ENCODE peak calls at places on chromosomes 7 and 10, in six cellular contexts. X is endothelial cell of umbilical vein, V is HepG2, E is K562, S is A549, Q is H1. M is an unnamed sample.

GRCh38 chr10:43254199-43254730 is 12.6 kb downstream of the RASGEF1A start:
- DNase-seq in X (no peak), V (no peak), E (no peak), S (no peak), Q (no peak), M (no peak)

GRCh38 chr7:104956753-104957450 is 57.1 kb upstream of the KMT2E start:
- DNase-seq in X (no peak), V (no peak), E (no peak), S (no peak), Q (no peak), M (no peak)

GRCh38 chr7:71775648-71776047 is 636.5 kb downstream of the CALN1 start:
- DNase-seq in X (no peak), V (no peak), E (no peak), S (no peak), Q (no peak), M (no peak)

GRCh38 chr7:27159278-27160146 is 3.0 kb upstream of the HOXA7 start:
- DNase-seq in X (peak), V (no peak), E (no peak), S (no peak), Q (no peak), M (no peak)

GRCh38 chr7:1220958-1221745 is 11.5 kb upstream of the UNCX start:
- DNase-seq in X (no peak), V (no peak), E (no peak), S (no peak), Q (no peak), M (no peak)

GRCh38 chr7:16028103-16028502 is 341.6 kb upstream of the MEOX2 start:
- DNase-seq in X (peak), V (no peak), E (no peak), S (no peak), Q (no peak), M (no peak)

GRCh38 chr10:101845903-101846302 is 2.3 kb upstream of the KCNIP2 start:
- DNase-seq in X (no peak), V (no peak), E (no peak), S (no peak), Q (no peak), M (no peak)

GRCh38 chr10:110456046-110456445 is 41.7 kb upstream of the DUSP5 start:
- DNase-seq in X (peak), V (no peak), E (no peak), S (peak), Q (no peak), M (no peak)

GRCh38 chr10:93576888-93577287 is 10.4 kb downstream of the FFAR4 start:
- DNase-seq in X (no peak), V (no peak), E (no peak), S (no peak), Q (no peak), M (no peak)

GRCh38 chr10:34290412-34291082 is 524.5 kb downstream of the PARD3 start:
- DNase-seq in X (peak), V (peak), E (no peak), S (no peak), Q (no peak), M (no peak)

GRCh38 chr10:133062085-133062484 is 25.6 kb upstream of the ADGRA1 start:
- DNase-seq in X (no peak), V (no peak), E (no peak), S (no peak), Q (no peak), M (no peak)

GRCh38 chr7:83394776-83395175 is 232.1 kb upstream of the PCLO start:
- DNase-seq in X (no peak), V (no peak), E (no peak), S (no peak), Q (no peak), M (no peak)

GRCh38 chr10:119776536-119776935 is 50.7 kb downstream of the INPP5F start:
- DNase-seq in X (no peak), V (peak), E (no peak), S (no peak), Q (no peak), M (no peak)

GRCh38 chr10:131453772-131454634 is 142.5 kb upstream of the TCERG1L start:
- DNase-seq in X (no peak), V (peak), E (peak), S (peak), Q (peak), M (peak)

GRCh38 chr10:90742189-90742588 is 115.7 kb downstream of the HTR7 start:
- DNase-seq in X (peak), V (no peak), E (no peak), S (no peak), Q (no peak), M (no peak)

GRCh38 chr7:156497776-156498509 is 142.6 kb upstream of the RNF32 start:
- DNase-seq in X (no peak), V (no peak), E (no peak), S (no peak), Q (no peak), M (no peak)

GRCh38 chr7:34488766-34489165 is 169.3 kb upstream of the NPSR1 start:
- DNase-seq in X (no peak), V (no peak), E (no peak), S (no peak), Q (no peak), M (no peak)

GRCh38 chr7:30074422-30075030 is 46.3 kb downstream of the PLEKHA8 start:
- DNase-seq in X (peak), V (peak), E (peak), S (peak), Q (no peak), M (no peak)

DNA sequence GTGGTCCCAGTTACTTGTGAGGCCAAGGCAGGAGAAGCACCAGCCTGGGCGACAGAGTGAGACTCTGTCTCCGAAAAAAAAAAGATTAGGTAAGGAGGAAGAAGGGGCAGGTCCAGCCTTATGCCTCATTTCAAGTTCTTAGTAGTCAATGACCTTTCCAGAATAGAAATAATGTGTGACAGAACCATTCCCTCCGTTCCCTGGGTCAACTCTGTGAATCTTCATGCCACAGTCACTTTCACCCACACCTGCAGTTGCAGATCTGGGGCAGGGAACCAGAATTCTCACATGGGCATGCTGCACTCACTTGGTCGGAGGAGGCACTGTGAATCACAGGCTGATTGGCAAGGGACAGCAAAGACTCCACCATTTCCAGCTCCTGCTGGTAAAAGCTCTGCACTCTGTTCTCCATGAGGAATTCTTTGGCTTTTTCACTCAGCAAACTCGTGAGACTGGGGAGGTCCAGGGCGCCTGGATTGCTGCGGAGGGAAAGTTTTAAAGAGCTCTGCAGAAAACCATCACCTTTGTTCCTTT is 20.7 kb downstream of the STN1 start:
- DNase-seq in X (no peak), V (no peak), E (no peak), S (no peak), Q (no peak), M (no peak)
- TF ChIP-seq JUN in X (no peak), V (no peak), E (no peak), S (no peak), Q (no peak), M (no peak)

GRCh38 chr7:119175916-119176627 is 951.6 kb downstream of the ANKRD7 start:
- DNase-seq in X (peak), V (peak), E (peak), S (peak), Q (peak), M (peak)
- TF ChIP-seq JUN in X (no peak), V (no peak), E (no peak), S (no peak), Q (no peak), M (no peak)

GRCh38 chr10:74320717-74321116 is 169.7 kb downstream of the ADK start:
- DNase-seq in X (no peak), V (no peak), E (no peak), S (no peak), Q (no peak), M (no peak)

GRCh38 chr10:74320026-74320425 is 169.0 kb downstream of the ADK start:
- DNase-seq in X (no peak), V (no peak), E (no peak), S (no peak), Q (no peak), M (no peak)

GRCh38 chr10:74322565-74322964 is 171.5 kb downstream of the ADK start:
- DNase-seq in X (no peak), V (no peak), E (no peak), S (no peak), Q (no peak), M (no peak)

GRCh38 chr10:74322141-74322540 is 171.1 kb downstream of the ADK start:
- DNase-seq in X (no peak), V (no peak), E (no peak), S (no peak), Q (no peak), M (no peak)
- TF ChIP-seq JUN in X (no peak), V (no peak), E (no peak), S (no peak), Q (no peak), M (no peak)

DNA sequence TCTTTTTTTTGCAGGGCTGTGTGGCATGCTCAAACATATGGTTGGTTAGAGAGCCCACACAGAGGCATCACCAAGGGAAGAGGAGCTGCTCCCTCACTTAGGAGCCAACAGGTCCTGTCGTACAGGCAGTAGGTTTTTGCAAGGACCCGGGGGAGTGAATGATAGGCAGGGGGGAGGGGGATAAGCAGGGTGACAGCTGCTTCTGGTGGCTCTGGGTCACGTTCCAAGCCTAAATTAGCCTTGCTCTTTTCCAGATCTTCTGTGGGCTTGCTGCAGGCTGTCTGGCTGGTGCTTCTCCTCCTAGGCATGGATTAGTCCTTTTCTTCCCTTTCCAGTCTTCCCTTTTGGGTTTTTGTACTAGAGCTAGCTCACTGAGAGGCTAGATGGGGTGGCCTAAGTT is 117.7 kb upstream of the PODXL start:
- DNase-seq in X (no peak), V (no peak), E (no peak), S (no peak), Q (no peak), M (no peak)
- TF ChIP-seq JUN in X (no peak), V (no peak), E (no peak), S (no peak), Q (no peak), M (no peak)

DNA sequence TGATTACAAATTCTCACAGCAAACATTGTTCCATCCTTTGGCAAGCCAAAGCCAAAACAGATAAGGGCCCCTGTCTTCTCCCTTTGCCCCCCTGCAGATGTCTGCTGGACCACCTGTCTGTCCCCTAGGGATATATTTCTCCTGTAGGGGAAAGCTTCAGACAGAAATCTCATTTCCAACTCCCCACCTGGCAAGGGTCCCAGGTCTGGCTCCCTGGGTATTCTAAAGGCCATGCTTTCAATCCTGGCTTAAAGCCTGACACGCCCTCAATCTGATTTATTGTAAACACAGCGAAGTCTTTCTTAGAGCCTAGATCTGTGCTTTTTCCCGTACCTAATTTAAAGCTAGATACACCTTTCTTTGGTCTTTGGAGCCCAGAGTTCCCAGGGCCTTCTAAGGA is 66.1 kb downstream of the KCNMA1 start:
- DNase-seq in X (no peak), V (no peak), E (no peak), S (no peak), Q (no peak), M (no peak)
- TF ChIP-seq JUN in X (no peak), V (no peak), E (no peak), S (no peak), Q (no peak), M (no peak)

DNA sequence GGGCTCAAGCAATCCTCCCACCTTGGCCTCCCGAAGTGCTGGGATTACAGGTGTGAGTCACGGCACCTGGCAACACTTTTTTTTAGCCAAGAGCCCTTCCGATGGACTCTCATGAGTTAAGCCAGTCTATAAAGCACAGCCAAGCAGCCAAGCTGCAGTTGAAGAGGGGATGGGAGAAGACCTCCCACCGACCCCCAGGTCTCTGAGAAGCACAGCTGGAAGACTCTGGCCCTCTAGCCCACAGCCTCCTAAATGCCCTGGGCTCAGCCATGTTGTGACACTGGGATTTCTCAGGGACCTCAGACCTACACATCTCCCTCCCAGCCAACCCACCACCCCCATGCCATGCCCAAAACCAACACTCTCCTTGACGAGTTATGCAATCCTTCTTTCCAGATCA is 31.1 kb downstream of the CALML3 start:
- DNase-seq in X (no peak), V (no peak), E (no peak), S (no peak), Q (no peak), M (no peak)
- TF ChIP-seq JUN in X (no peak), V (no peak), E (no peak), S (no peak), Q (no peak), M (no peak)

GRCh38 chr7:25012254-25012653 is 32.3 kb upstream of the OSBPL3 start:
- DNase-seq in X (no peak), V (no peak), E (no peak), S (no peak), Q (no peak), M (no peak)

GRCh38 chr7:25007668-25008067 is 27.7 kb upstream of the OSBPL3 start:
- DNase-seq in X (no peak), V (no peak), E (no peak), S (no peak), Q (no peak), M (no peak)

GRCh38 chr7:25006225-25006624 is 26.2 kb upstream of the OSBPL3 start:
- DNase-seq in X (no peak), V (no peak), E (no peak), S (no peak), Q (no peak), M (no peak)

GRCh38 chr7:25014735-25015134 is 34.8 kb upstream of the OSBPL3 start:
- DNase-seq in X (no peak), V (no peak), E (no peak), S (peak), Q (no peak), M (no peak)

GRCh38 chr7:25009271-25009670 is 29.3 kb upstream of the OSBPL3 start:
- DNase-seq in X (no peak), V (no peak), E (no peak), S (peak), Q (no peak), M (no peak)
- TF ChIP-seq JUN in X (no peak), V (no peak), E (no peak), S (no peak), Q (no peak), M (no peak)

DNA sequence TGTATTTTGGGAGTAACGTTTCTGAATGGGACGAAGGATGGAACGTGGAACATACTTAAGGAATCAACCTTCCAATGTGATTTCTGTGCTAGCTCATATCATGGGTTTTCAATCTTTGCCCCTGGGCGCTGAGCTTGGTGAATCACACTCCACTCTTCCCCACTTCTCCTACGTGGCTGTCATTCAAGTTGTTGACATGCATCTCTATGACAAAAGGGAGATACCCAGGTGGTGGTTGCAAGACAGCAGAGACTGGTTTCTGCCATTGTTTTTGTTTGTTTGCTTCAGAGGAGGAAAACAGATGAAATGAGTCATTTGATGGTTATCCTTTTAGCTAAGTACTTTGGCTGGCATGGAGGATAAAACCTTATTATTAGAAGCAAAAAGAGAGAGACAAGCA is 573.9 kb downstream of the GATA3 start:
- DNase-seq in X (no peak), V (no peak), E (no peak), S (peak), Q (no peak), M (no peak)
- TF ChIP-seq JUN in X (no peak), V (no peak), E (no peak), S (no peak), Q (no peak), M (no peak)

GRCh38 chr7:77954773-77955562 is 156.4 kb downstream of the PHTF2 start:
- DNase-seq in X (no peak), V (no peak), E (no peak), S (no peak), Q (no peak), M (no peak)
- TF ChIP-seq JUN in X (no peak), V (no peak), E (no peak), S (no peak), Q (no peak), M (no peak)

GRCh38 chr7:100452513-100452912 is 11.5 kb downstream of the SPACDR start:
- DNase-seq in X (no peak), V (no peak), E (no peak), S (no peak), Q (no peak), M (no peak)

GRCh38 chr7:100444311-100445278 is 8.3 kb upstream of the PPP1R35 start:
- DNase-seq in X (peak), V (peak), E (peak), S (peak), Q (no peak), M (no peak)

GRCh38 chr7:100446040-100446439 is 9.7 kb upstream of the PPP1R35 start:
- DNase-seq in X (no peak), V (no peak), E (no peak), S (no peak), Q (no peak), M (no peak)

GRCh38 chr7:100449190-100449795 is 13.0 kb upstream of the PPP1R35 start:
- DNase-seq in X (no peak), V (no peak), E (no peak), S (no peak), Q (no peak), M (no peak)
- TF ChIP-seq JUN in X (no peak), V (no peak), E (no peak), S (no peak), Q (no peak), M (no peak)